ENCODE peak calls at places on chromosome 11, in five cellular contexts. F is adrenal gland; I is CD4-positive, alpha-beta T cell; C is GM23248; T is colonic mucosa. Y is an unnamed sample.
A peak's percentile ranks its signal among the peaks of the same experiment; 100 is the strongest.

GRCh38 chr11:94179696-94180095 is 51.1 kb downstream of the PANX1 start:
- DNase-seq in F (no peak), I (no peak), C (no peak), T (no peak), Y (no peak)

GRCh38 chr11:95891423-95892177 is 32.3 kb downstream of the MTMR2 start:
- DNase-seq in F (no peak), I (no peak), C (peak; percentile 37), T (no peak), Y (no peak)

GRCh38 chr11:8192016-8192895 is 23.4 kb upstream of the RIC3 start:
- DNase-seq in F (peak; percentile 69), I (peak; percentile 48), C (peak; percentile 77), T (peak; percentile 63), Y (no peak)

GRCh38 chr11:100925935-100926334 is 203.7 kb downstream of the PGR start:
- DNase-seq in F (no peak), I (no peak), C (peak; percentile 60), T (no peak), Y (no peak)

GRCh38 chr11:105100976-105101630 is 38.5 kb downstream of the CARD18 start:
- DNase-seq in F (no peak), I (no peak), C (no peak), T (no peak), Y (no peak)

GRCh38 chr11:121071456-121072236 is 29.4 kb upstream of the TECTA start:
- DNase-seq in F (no peak), I (no peak), C (no peak), T (no peak), Y (no peak)

GRCh38 chr11:72639475-72640375 is 34.5 kb downstream of the PDE2A start:
- DNase-seq in F (peak; percentile 42), I (no peak), C (no peak), T (no peak), Y (no peak)

GRCh38 chr11:121145826-121146225 is 44.8 kb downstream of the TECTA start:
- DNase-seq in F (no peak), I (no peak), C (no peak), T (no peak), Y (no peak)

GRCh38 chr11:121104223-121104831 is 3.3 kb downstream of the TECTA start:
- DNase-seq in F (no peak), I (no peak), C (no peak), T (no peak), Y (no peak)

GRCh38 chr11:33063326-33063775 is 24.0 kb downstream of the TCP11L1 start:
- DNase-seq in F (no peak), I (no peak), C (peak; percentile 85), T (no peak), Y (no peak)

GRCh38 chr11:85809881-85810280 is 1.1 kb downstream of the SYTL2 start:
- DNase-seq in F (no peak), I (no peak), C (no peak), T (peak; percentile 58), Y (peak; percentile 39)

GRCh38 chr11:129385801-129386200 is 10.2 kb downstream of the BARX2 start:
- DNase-seq in F (no peak), I (no peak), C (no peak), T (no peak), Y (no peak)

GRCh38 chr11:116471608-116472007 is 301.2 kb downstream of the BUD13 start:
- DNase-seq in F (no peak), I (no peak), C (peak; percentile 21), T (no peak), Y (no peak)

GRCh38 chr11:111819161-111820058 is 52.0 kb downstream of the ALG9 start:
- DNase-seq in F (peak; percentile 33), I (no peak), C (peak; percentile 89), T (peak; percentile 27), Y (no peak)

GRCh38 chr11:59550842-59551650 is 39.7 kb downstream of the OR4D9 start:
- DNase-seq in F (peak; percentile 88), I (peak; percentile 77), C (peak; percentile 89), T (peak; percentile 84), Y (peak; percentile 59)

GRCh38 chr11:31050061-31050790 is 319.3 kb downstream of the DCDC1 start:
- DNase-seq in F (no peak), I (no peak), C (no peak), T (peak; percentile 32), Y (no peak)

GRCh38 chr11:24253237-24253760 is 243.6 kb upstream of the LUZP2 start:
- DNase-seq in F (no peak), I (no peak), C (no peak), T (no peak), Y (no peak)

GRCh38 chr11:111561306-111561705 is 20.8 kb downstream of the LAYN start:
- DNase-seq in F (no peak), I (no peak), C (no peak), T (no peak), Y (no peak)

GRCh38 chr11:34174411-34175041 is 69.1 kb downstream of the NAT10 start:
- DNase-seq in F (peak; percentile 71), I (peak; percentile 83), C (peak; percentile 91), T (peak; percentile 86), Y (peak; percentile 57)

GRCh38 chr11:27698872-27699241 is 1.4 kb downstream of the BDNF start:
- DNase-seq in F (peak; percentile 66), I (peak; percentile 48), C (peak; percentile 92), T (peak; percentile 76), Y (peak; percentile 60)

GRCh38 chr11:4683020-4683419 is 14.6 kb downstream of the OR51E2 start:
- DNase-seq in F (no peak), I (no peak), C (peak; percentile 23), T (no peak), Y (no peak)

GRCh38 chr11:78828582-78829520 is 254.2 kb upstream of the NARS2 start:
- DNase-seq in F (peak; percentile 37), I (no peak), C (no peak), T (no peak), Y (no peak)

GRCh38 chr11:83521647-83522596 is 235.8 kb upstream of the CCDC90B start:
- DNase-seq in F (no peak), I (no peak), C (peak; percentile 46), T (no peak), Y (no peak)

GRCh38 chr11:9563196-9563730 is 10.2 kb upstream of the WEE1 start:
- DNase-seq in F (no peak), I (no peak), C (no peak), T (no peak), Y (no peak)

GRCh38 chr11:69924308-69925161 is 105.3 kb upstream of the FGF3 start:
- DNase-seq in F (no peak), I (no peak), C (no peak), T (no peak), Y (no peak)

GRCh38 chr11:102957953-102958352 is 2.4 kb upstream of the MMP13 start:
- DNase-seq in F (no peak), I (no peak), C (no peak), T (no peak), Y (no peak)

GRCh38 chr11:28559497-28559896 is 451.3 kb downstream of the METTL15 start:
- DNase-seq in F (no peak), I (no peak), C (no peak), T (no peak), Y (no peak)

GRCh38 chr11:7986768-7987559 is at the start of gene EIF3F:
- DNase-seq in F (peak; percentile 98), I (peak; percentile 84), C (peak; percentile 99), T (peak; percentile 96), Y (peak; percentile 92)

GRCh38 chr11:117816846-117817212 is 7.7 kb downstream of the FXYD2 start:
- DNase-seq in F (no peak), I (no peak), C (no peak), T (no peak), Y (no peak)

GRCh38 chr11:125371451-125371935 is 124.6 kb downstream of the FEZ1 start:
- DNase-seq in F (no peak), I (no peak), C (no peak), T (no peak), Y (no peak)

GRCh38 chr11:12164061-12165014 is 53.9 kb downstream of the MICAL2 start:
- DNase-seq in F (no peak), I (no peak), C (peak; percentile 88), T (no peak), Y (peak; percentile 52)

GRCh38 chr11:838441-839279 is 3.7 kb downstream of the POLR2L start:
- DNase-seq in F (no peak), I (no peak), C (peak; percentile 59), T (peak; percentile 67), Y (no peak)
- H3K27ac ChIP-seq in F (no peak overlapping the region), I (no peak overlapping the region), C (peak overlapping the region; percentile 89), T (no peak overlapping the region), Y (no peak overlapping the region)

DNA sequence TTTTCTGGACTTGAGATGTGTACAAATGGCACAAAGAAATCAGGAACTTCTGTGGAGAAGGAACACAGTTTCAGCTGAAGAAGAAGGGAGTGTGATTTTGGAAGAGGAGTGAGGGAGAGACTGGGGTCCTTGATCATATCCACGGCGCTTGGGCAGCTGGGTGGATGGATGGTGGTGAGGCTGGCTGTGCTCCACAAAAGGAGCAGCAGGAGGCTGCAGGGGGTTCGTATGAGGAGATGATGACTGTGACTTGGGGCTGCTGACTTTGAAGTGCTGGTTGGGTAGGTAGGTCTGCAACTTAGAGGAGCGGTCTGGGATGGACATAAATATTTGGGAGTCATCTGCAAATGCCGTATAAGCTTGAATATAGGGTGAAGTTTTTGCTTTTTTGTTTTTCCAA is 1.3 kb upstream of the DCHS1 start:
- DNase-seq in F (no peak), I (no peak), C (no peak), T (no peak), Y (no peak)
- H3K27ac ChIP-seq in F (no peak overlapping the region), I (no peak overlapping the region), C (no peak overlapping the region), T (no peak overlapping the region), Y (no peak overlapping the region)

DNA sequence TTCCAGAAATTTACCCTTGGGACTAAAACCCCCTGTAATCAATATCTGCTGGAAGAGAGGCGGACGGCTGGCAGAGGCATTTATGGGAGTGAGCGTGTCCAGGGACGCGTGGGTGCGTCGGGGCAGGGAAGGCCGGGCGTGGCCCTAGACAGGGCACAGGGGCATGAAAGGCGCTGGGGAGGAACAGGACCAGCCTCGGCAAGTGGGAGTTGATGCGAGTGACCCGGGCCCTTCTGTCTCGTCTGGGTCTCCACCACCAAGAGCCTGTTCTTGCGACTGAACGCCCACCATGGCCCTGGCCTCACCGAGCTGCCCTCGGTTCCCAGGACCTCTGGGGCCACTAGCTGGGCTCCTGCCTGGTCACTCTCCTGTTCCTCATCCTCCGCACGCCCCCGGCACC is 17.5 kb downstream of the OSBPL5 start:
- DNase-seq in F (no peak), I (no peak), C (no peak), T (no peak), Y (no peak)
- H3K27ac ChIP-seq in F (no peak overlapping the region), I (no peak overlapping the region), C (peak overlapping the region; percentile 63), T (peak overlapping the region; percentile 12), Y (no peak overlapping the region)

DNA sequence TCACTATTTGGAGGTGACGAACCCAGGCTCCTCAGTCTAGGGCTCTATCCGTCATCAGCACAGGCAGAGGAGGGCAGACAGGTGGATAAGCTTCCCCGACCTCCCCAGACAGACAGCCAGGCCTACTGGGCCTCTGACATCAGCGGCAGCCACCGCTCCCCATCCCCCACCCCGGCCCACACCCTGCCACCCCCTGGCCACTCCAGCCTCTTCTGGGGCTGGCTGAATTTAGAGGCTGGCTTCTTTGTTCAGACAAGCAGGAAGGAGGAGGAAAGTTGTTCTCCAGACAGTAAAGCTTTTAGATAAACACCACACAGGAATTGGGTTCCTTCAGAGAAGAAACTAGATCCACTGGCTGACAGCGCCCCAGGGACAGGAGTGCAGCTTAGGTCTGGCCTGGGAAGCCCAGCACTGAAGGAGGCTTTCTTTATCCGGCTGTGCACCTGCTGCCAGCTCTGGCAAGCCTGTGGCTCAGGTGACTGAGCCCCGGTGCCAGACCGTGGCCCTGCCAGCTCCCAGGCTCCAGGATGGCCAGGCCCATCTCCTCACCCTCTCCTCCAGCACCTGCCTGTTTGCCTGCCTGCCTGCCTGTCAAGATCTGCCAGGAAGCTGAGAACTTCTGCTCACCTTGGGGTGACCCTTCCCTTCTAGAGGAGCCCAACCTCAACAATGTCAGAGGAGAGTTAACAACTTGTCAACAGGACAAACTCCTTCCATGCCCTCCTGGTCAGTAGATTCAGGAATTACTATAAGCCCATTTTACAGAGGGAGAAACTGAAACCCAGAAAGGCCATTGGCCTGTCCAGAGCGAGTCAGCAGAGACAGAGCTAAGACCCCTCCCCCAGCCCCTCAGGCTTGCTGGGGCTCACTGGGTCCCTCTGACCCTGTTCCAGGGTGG is 44.0 kb upstream of the KLHL35 start:
- DNase-seq in F (no peak), I (no peak), C (no peak), T (no peak), Y (no peak)
- H3K27ac ChIP-seq in F (peak overlapping the region; percentile 69), I (peak overlapping the region; percentile 34), C (no peak overlapping the region), T (no peak overlapping the region), Y (no peak overlapping the region)

Y was measured in substantia nigra.